ENCODE peak calls at places on chromosomes 2 and 18, in nine cellular contexts. One of them, this sample, is unnamed.

GRCh38 chr2:29532451-29532850 is 388.9 kb downstream of the ALK start:
- DNase-seq in sigmoid colon: no peak
- DNase-seq in A549: no peak
- DNase-seq in stomach: no peak
- DNase-seq in K562: no peak
- DNase-seq in SK-N-SH: no peak
- DNase-seq in ovary: no peak
- DNase-seq in GM12878: no peak
- DNase-seq in tibial nerve: no peak
- DNase-seq in this sample: no peak

GRCh38 chr2:162537651-162538050 is 193.7 kb downstream of the GCA start:
- DNase-seq in sigmoid colon: no peak
- DNase-seq in A549: no peak
- DNase-seq in stomach: no peak
- DNase-seq in K562: no peak
- DNase-seq in SK-N-SH: no peak
- DNase-seq in ovary: no peak
- DNase-seq in GM12878: no peak
- DNase-seq in tibial nerve: no peak
- DNase-seq in this sample: no peak

GRCh38 chr2:20224191-20224715 is 677 bp downstream of the SDC1 start:
- DNase-seq in sigmoid colon: no peak
- DNase-seq in A549: no peak
- DNase-seq in stomach: no peak
- DNase-seq in K562: no peak
- DNase-seq in SK-N-SH: peak
- DNase-seq in ovary: no peak
- DNase-seq in GM12878: no peak
- DNase-seq in tibial nerve: no peak
- DNase-seq in this sample: no peak

GRCh38 chr2:15205562-15205961 is 355.6 kb downstream of the NBAS start:
- DNase-seq in sigmoid colon: no peak
- DNase-seq in A549: no peak
- DNase-seq in stomach: no peak
- DNase-seq in K562: no peak
- DNase-seq in SK-N-SH: no peak
- DNase-seq in ovary: no peak
- DNase-seq in GM12878: no peak
- DNase-seq in tibial nerve: no peak
- DNase-seq in this sample: no peak

GRCh38 chr18:62741118-62741566 is 25.8 kb downstream of the PHLPP1 start:
- DNase-seq in sigmoid colon: peak
- DNase-seq in A549: peak
- DNase-seq in stomach: no peak
- DNase-seq in K562: peak
- DNase-seq in SK-N-SH: no peak
- DNase-seq in ovary: peak
- DNase-seq in GM12878: no peak
- DNase-seq in tibial nerve: no peak
- DNase-seq in this sample: no peak

GRCh38 chr2:85178154-85178553 is 45.0 kb downstream of the TCF7L1 start:
- DNase-seq in sigmoid colon: no peak
- DNase-seq in A549: no peak
- DNase-seq in stomach: no peak
- DNase-seq in K562: no peak
- DNase-seq in SK-N-SH: no peak
- DNase-seq in ovary: no peak
- DNase-seq in GM12878: no peak
- DNase-seq in tibial nerve: no peak
- DNase-seq in this sample: no peak

GRCh38 chr18:54958711-54959625 is at the start of gene CCDC68:
- DNase-seq in sigmoid colon: no peak
- DNase-seq in A549: peak
- DNase-seq in stomach: peak
- DNase-seq in K562: peak
- DNase-seq in SK-N-SH: no peak
- DNase-seq in ovary: peak
- DNase-seq in GM12878: no peak
- DNase-seq in tibial nerve: no peak
- DNase-seq in this sample: peak

GRCh38 chr18:61992923-61993322 is 100.1 kb upstream of the RNF152 start:
- DNase-seq in sigmoid colon: no peak
- DNase-seq in A549: no peak
- DNase-seq in stomach: no peak
- DNase-seq in K562: no peak
- DNase-seq in SK-N-SH: no peak
- DNase-seq in ovary: no peak
- DNase-seq in GM12878: no peak
- DNase-seq in tibial nerve: no peak
- DNase-seq in this sample: no peak

GRCh38 chr2:106580241-106580640 is 93.1 kb downstream of the CD8B2 start:
- DNase-seq in sigmoid colon: no peak
- DNase-seq in A549: no peak
- DNase-seq in stomach: no peak
- DNase-seq in K562: no peak
- DNase-seq in SK-N-SH: no peak
- DNase-seq in ovary: no peak
- DNase-seq in GM12878: no peak
- DNase-seq in tibial nerve: no peak
- DNase-seq in this sample: no peak

GRCh38 chr18:12659904-12660605 is 2.1 kb upstream of the SPIRE1 start:
- DNase-seq in sigmoid colon: no peak
- DNase-seq in A549: peak
- DNase-seq in stomach: peak
- DNase-seq in K562: peak
- DNase-seq in SK-N-SH: peak
- DNase-seq in ovary: peak
- DNase-seq in GM12878: no peak
- DNase-seq in tibial nerve: no peak
- DNase-seq in this sample: no peak

GRCh38 chr18:61702007-61702406 is 190.8 kb downstream of the RNF152 start:
- DNase-seq in sigmoid colon: no peak
- DNase-seq in A549: no peak
- DNase-seq in stomach: no peak
- DNase-seq in K562: no peak
- DNase-seq in SK-N-SH: no peak
- DNase-seq in ovary: no peak
- DNase-seq in GM12878: no peak
- DNase-seq in tibial nerve: no peak
- DNase-seq in this sample: no peak

DNA sequence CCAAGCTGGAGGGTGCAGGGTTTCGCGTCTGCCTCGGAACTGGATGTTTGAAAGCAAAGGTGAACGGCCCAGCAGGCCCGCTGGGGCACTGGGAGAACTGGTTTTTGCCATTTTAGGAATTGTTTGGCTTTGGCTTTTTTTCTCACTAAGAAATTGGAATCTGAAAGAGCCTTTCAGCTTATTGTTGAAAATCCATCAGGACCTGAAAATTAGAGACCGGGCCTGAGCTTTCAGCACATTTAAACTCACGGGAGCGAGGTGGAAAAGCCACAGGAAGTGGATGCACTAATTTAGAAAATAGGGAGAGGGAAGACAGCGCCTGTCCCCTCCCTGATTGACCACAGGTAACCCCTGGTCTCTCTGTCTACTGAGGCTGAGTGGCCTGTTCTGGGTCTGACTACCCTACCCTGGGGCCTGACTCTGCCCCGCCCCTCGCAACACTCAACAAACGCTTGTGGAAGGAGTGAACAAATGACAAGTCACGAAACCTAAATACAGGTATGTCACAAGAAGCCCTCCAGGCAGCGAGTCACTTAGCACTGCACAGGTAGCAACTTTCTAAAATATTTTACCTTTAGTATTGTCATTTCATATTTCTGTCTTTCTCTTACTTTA is 100.3 kb upstream of the MBOAT2 start:
- DNase-seq in sigmoid colon: no peak
- DNase-seq in A549: no peak
- DNase-seq in stomach: no peak
- DNase-seq in K562: no peak
- DNase-seq in SK-N-SH: no peak
- DNase-seq in ovary: no peak
- DNase-seq in GM12878: no peak
- DNase-seq in tibial nerve: no peak
- DNase-seq in this sample: no peak
- TF ChIP-seq EP300 in sigmoid colon: no peak
- TF ChIP-seq EP300 in A549: no peak
- TF ChIP-seq EP300 in stomach: no peak
- TF ChIP-seq EP300 in K562: no peak
- TF ChIP-seq EP300 in SK-N-SH: no peak
- TF ChIP-seq EP300 in ovary: no peak
- TF ChIP-seq EP300 in GM12878: no peak
- TF ChIP-seq EP300 in tibial nerve: no peak
- TF ChIP-seq EP300 in this sample: no peak

DNA sequence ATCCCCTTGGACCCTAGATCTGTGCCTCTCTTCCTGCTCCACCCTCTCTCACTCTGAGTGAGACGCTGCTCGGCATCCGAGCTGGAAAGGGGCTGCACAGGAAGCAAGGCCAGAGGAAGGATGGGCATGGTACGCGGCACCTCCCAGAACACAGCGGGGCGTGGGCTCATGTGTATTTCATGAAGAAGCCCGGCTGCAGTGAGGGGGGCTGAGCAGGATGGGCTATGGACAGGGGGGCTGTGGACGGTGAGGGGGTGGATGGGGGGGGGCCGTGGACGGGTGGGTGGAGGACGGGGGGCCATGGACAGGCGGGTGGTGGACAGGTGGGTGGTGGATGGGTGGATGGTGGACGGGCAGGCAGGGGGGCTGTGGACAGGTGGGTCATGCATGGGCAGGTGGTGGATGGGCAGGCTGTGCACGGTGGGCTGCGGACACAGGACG is 28.5 kb downstream of the SLC66A2 start:
- DNase-seq in sigmoid colon: peak
- DNase-seq in A549: no peak
- DNase-seq in stomach: peak
- DNase-seq in K562: no peak
- DNase-seq in SK-N-SH: no peak
- DNase-seq in ovary: peak
- DNase-seq in GM12878: no peak
- DNase-seq in tibial nerve: no peak
- DNase-seq in this sample: peak
- TF ChIP-seq EP300 in sigmoid colon: no peak
- TF ChIP-seq EP300 in A549: no peak
- TF ChIP-seq EP300 in stomach: no peak
- TF ChIP-seq EP300 in K562: no peak
- TF ChIP-seq EP300 in SK-N-SH: no peak
- TF ChIP-seq EP300 in ovary: no peak
- TF ChIP-seq EP300 in GM12878: no peak
- TF ChIP-seq EP300 in tibial nerve: no peak
- TF ChIP-seq EP300 in this sample: no peak

GRCh38 chr2:219057709-219058540 is 2.8 kb downstream of the IHH start:
- DNase-seq in sigmoid colon: peak
- DNase-seq in A549: no peak
- DNase-seq in stomach: peak
- DNase-seq in K562: peak
- DNase-seq in SK-N-SH: peak
- DNase-seq in ovary: peak
- DNase-seq in GM12878: no peak
- DNase-seq in tibial nerve: peak
- DNase-seq in this sample: peak

GRCh38 chr2:219060821-219061791 is at the start of gene IHH:
- DNase-seq in sigmoid colon: no peak
- DNase-seq in A549: no peak
- DNase-seq in stomach: peak
- DNase-seq in K562: no peak
- DNase-seq in SK-N-SH: peak
- DNase-seq in ovary: no peak
- DNase-seq in GM12878: no peak
- DNase-seq in tibial nerve: no peak
- DNase-seq in this sample: no peak

GRCh38 chr2:219059375-219059724 is 1.4 kb downstream of the IHH start:
- DNase-seq in sigmoid colon: no peak
- DNase-seq in A549: no peak
- DNase-seq in stomach: no peak
- DNase-seq in K562: no peak
- DNase-seq in SK-N-SH: no peak
- DNase-seq in ovary: no peak
- DNase-seq in GM12878: no peak
- DNase-seq in tibial nerve: no peak
- DNase-seq in this sample: no peak

GRCh38 chr2:219058541-219059374 is 2.0 kb downstream of the IHH start:
- DNase-seq in sigmoid colon: no peak
- DNase-seq in A549: no peak
- DNase-seq in stomach: peak
- DNase-seq in K562: peak
- DNase-seq in SK-N-SH: peak
- DNase-seq in ovary: no peak
- DNase-seq in GM12878: no peak
- DNase-seq in tibial nerve: no peak
- DNase-seq in this sample: peak

GRCh38 chr2:219059725-219060682 is 717 bp downstream of the IHH start:
- DNase-seq in sigmoid colon: no peak
- DNase-seq in A549: no peak
- DNase-seq in stomach: peak
- DNase-seq in K562: no peak
- DNase-seq in SK-N-SH: peak
- DNase-seq in ovary: no peak
- DNase-seq in GM12878: no peak
- DNase-seq in tibial nerve: no peak
- DNase-seq in this sample: no peak
- TF ChIP-seq EP300 in sigmoid colon: no peak
- TF ChIP-seq EP300 in A549: no peak
- TF ChIP-seq EP300 in stomach: no peak
- TF ChIP-seq EP300 in K562: no peak
- TF ChIP-seq EP300 in SK-N-SH: no peak
- TF ChIP-seq EP300 in ovary: no peak
- TF ChIP-seq EP300 in GM12878: no peak
- TF ChIP-seq EP300 in tibial nerve: no peak
- TF ChIP-seq EP300 in this sample: no peak

DNA sequence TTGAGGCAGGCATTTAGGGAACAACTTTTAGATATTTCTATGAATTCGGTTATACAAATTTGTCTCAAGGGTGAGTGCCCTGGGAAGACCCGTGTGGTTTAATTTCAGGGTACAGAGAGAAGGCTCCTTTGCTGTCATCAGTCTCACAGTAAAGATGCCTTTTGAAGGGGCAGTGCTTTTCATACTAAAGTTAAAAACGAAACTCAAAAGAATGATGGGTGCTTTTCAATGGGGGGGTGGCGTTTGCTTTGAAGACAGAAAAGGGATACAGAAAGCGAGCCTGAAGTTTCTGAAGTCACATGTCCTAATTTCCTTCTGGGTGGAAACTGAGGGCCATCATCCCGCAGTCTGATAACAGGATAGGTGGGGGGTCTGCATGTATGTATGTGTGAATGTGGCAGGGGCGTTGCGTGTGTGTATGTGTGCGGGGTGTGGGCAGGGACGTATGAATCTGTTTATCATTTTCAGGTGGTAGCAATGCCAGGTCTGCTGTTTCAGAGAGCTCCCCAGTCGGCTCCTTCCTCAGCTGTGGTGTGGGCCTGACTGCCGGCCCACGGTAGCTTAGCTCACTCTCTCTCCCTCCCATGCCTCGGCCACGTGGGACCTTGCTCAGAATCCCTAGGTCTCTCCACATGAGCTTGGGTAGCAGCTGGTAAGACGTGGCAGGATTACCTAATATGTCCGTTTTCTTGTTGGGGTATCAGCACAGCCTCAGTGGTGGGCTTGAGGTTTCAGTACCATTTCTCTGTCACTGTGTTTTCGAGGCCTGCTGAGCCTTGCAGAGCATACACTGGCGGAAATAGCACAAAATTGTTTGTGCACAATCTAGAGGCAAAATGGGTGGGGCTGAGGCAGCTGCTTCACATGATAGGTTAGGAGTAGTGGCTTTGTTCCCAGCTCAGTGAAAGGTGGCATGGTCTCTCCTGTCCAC is 32.7 kb downstream of the ARHGAP25 start:
- DNase-seq in sigmoid colon: no peak
- DNase-seq in A549: no peak
- DNase-seq in stomach: no peak
- DNase-seq in K562: no peak
- DNase-seq in SK-N-SH: no peak
- DNase-seq in ovary: no peak
- DNase-seq in GM12878: no peak
- DNase-seq in tibial nerve: no peak
- DNase-seq in this sample: no peak
- TF ChIP-seq EP300 in sigmoid colon: no peak
- TF ChIP-seq EP300 in A549: no peak
- TF ChIP-seq EP300 in stomach: no peak
- TF ChIP-seq EP300 in K562: no peak
- TF ChIP-seq EP300 in SK-N-SH: no peak
- TF ChIP-seq EP300 in ovary: no peak
- TF ChIP-seq EP300 in GM12878: no peak
- TF ChIP-seq EP300 in tibial nerve: no peak
- TF ChIP-seq EP300 in this sample: no peak